ENCODE peak calls at places on chromosomes 5 and 9, in eight cellular contexts. X is mesendoderm, P is HCT116, O is uterus, A is tibial artery, U is cardiac muscle cell, L is NCI-H774, Q is lower leg skin. B is an unnamed sample.

GRCh38 chr5:57642066-57642465 is 159.5 kb upstream of the ACTBL2 start:
- DNase-seq in X (no peak), O (no peak), U (no peak), P (no peak), Q (no peak), L (no peak), A (no peak), B (no peak)

GRCh38 chr9:131773911-131774379 is 34.1 kb upstream of the RAPGEF1 start:
- DNase-seq in O (peak; percentile 18), U (peak; percentile 80), A (peak; percentile 25), L (peak; percentile 6), Q (no peak), P (no peak), X (peak; percentile 77), B (peak; percentile 23)

GRCh38 chr5:168819004-168819626 is 239.9 kb upstream of the PANK3 start:
- DNase-seq in P (no peak), A (no peak), O (no peak), Q (no peak), U (no peak), X (no peak), L (no peak), B (no peak)

GRCh38 chr5:177603631-177604030 is 3.7 kb downstream of the B4GALT7 start:
- DNase-seq in A (no peak), L (no peak), Q (no peak), X (no peak), U (no peak), O (no peak), P (no peak), B (no peak)

GRCh38 chr9:72440383-72440782 is 75.4 kb upstream of the ZFAND5 start:
- DNase-seq in Q (no peak), L (no peak), A (no peak), O (no peak), P (no peak), X (no peak), U (no peak), B (no peak)

GRCh38 chr9:116990592-116990991 is 303.5 kb downstream of the TRIM32 start:
- DNase-seq in Q (no peak), P (no peak), O (no peak), L (no peak), A (no peak), X (no peak), U (no peak), B (no peak)

GRCh38 chr5:10583663-10584572 is 20.0 kb downstream of the ANKRD33B start:
- DNase-seq in L (peak; percentile 32), A (no peak), O (no peak), U (no peak), P (no peak), Q (no peak), X (no peak), B (no peak)

GRCh38 chr5:64688965-64689364 is 1.3 kb upstream of the SHISAL2B start:
- DNase-seq in U (no peak), P (no peak), L (no peak), Q (no peak), O (no peak), X (peak; percentile 72), A (no peak), B (no peak)

GRCh38 chr5:2168601-2169416 is 286.1 kb upstream of the IRX4 start:
- DNase-seq in X (no peak), P (no peak), Q (no peak), O (no peak), A (no peak), L (no peak), U (no peak), B (no peak)

GRCh38 chr9:37029304-37029775 is 4.7 kb downstream of the PAX5 start:
- DNase-seq in A (no peak), X (peak; percentile 16), O (no peak), L (no peak), U (no peak), P (no peak), Q (no peak), B (no peak)

GRCh38 chr9:73170185-73170957 is 18.7 kb downstream of the ANXA1 start:
- DNase-seq in Q (no peak), X (no peak), A (no peak), P (no peak), L (no peak), O (no peak), U (no peak), B (no peak)

GRCh38 chr5:60493372-60493771 is 206.6 kb downstream of the DEPDC1B start:
- DNase-seq in A (no peak), L (no peak), X (no peak), O (no peak), Q (no peak), P (no peak), U (no peak), B (no peak)

GRCh38 chr5:84715087-84715486 is 330.4 kb upstream of the EDIL3 start:
- DNase-seq in U (peak; percentile 48), X (no peak), O (no peak), A (no peak), Q (no peak), L (no peak), P (no peak), B (no peak)

GRCh38 chr9:104280711-104281110 is 186.6 kb downstream of the SMC2 start:
- DNase-seq in X (no peak), O (no peak), Q (no peak), A (no peak), P (no peak), U (no peak), L (no peak), B (no peak)

GRCh38 chr9:8394341-8394740 is 594.8 kb upstream of the DMAC1 start:
- DNase-seq in U (no peak), P (no peak), L (no peak), Q (no peak), O (no peak), A (no peak), X (no peak), B (no peak)

GRCh38 chr9:4371108-4371507 is 71.2 kb upstream of the GLIS3 start:
- DNase-seq in A (no peak), Q (no peak), X (peak; percentile 74), O (no peak), U (peak; percentile 80), P (no peak), L (no peak), B (no peak)

GRCh38 chr5:142726188-142726731 is 40.4 kb upstream of the FGF1 start:
- DNase-seq in L (no peak), Q (no peak), P (no peak), O (no peak), U (peak; percentile 94), X (peak; percentile 40), A (no peak), B (no peak)

GRCh38 chr5:105544300-105544699 is 1981.7 kb upstream of the NUDT12 start:
- DNase-seq in X (no peak), O (no peak), Q (no peak), L (no peak), A (no peak), P (no peak), U (no peak), B (no peak)

GRCh38 chr9:89759563-89759962 is 154.8 kb downstream of the GADD45G start:
- DNase-seq in A (no peak), P (no peak), Q (no peak), L (peak; percentile 29), O (no peak), X (no peak), U (no peak), B (no peak)

GRCh38 chr9:135743021-135743420 is 41.0 kb downstream of the KCNT1 start:
- DNase-seq in L (no peak), O (no peak), Q (no peak), A (no peak), U (no peak), P (no peak), X (no peak), B (no peak)

GRCh38 chr9:125255781-125256391 is 5.7 kb upstream of the GAPVD1 start:
- DNase-seq in U (peak; percentile 41), A (no peak), X (no peak), Q (no peak), P (no peak), L (peak; percentile 18), O (no peak), B (no peak)

GRCh38 chr9:77019010-77019809 is at the start of gene FOXB2:
- DNase-seq in Q (no peak), O (no peak), L (no peak), A (no peak), X (peak; percentile 40), P (no peak), U (no peak), B (peak; percentile 36)

GRCh38 chr5:177233206-177233605 is 70.3 kb downstream of the RAB24 start:
- DNase-seq in U (no peak), L (no peak), X (peak; percentile 21), A (no peak), Q (no peak), P (no peak), O (no peak), B (no peak)

GRCh38 chr5:116265506-116265905 is 180.7 kb downstream of the COMMD10 start:
- DNase-seq in Q (no peak), L (no peak), X (no peak), O (no peak), U (no peak), P (no peak), A (no peak), B (no peak)

GRCh38 chr9:128142596-128142995 is 6.7 kb upstream of the LCN2 start:
- DNase-seq in X (no peak), Q (no peak), A (no peak), L (no peak), O (no peak), P (no peak), U (no peak), B (no peak)

GRCh38 chr5:73894860-73895259 is 268.9 kb downstream of the ARHGEF28 start:
- DNase-seq in P (no peak), L (no peak), U (no peak), A (no peak), Q (no peak), O (no peak), X (no peak), B (no peak)

GRCh38 chr9:18473551-18474279 is at the start of gene ADAMTSL1:
- DNase-seq in O (peak; percentile 34), A (no peak), P (no peak), Q (no peak), U (peak; percentile 71), L (peak; percentile 54), X (peak; percentile 93), B (no peak)

GRCh38 chr9:129669141-129669718 is 3.8 kb downstream of the PRRX2 start:
- DNase-seq in L (no peak), O (no peak), X (no peak), P (no peak), Q (no peak), U (peak; percentile 7), A (no peak), B (no peak)